ENCODE peak calls at places on chromosomes 6 and 20, in eight cellular contexts. One of them, this sample, is unnamed.

GRCh38 chr6:39772559-39773283 is 19.5 kb upstream of the DAAM2 start:
- DNase-seq in esophagus muscularis mucosa: peak
- DNase-seq in heart left ventricle: no peak
- DNase-seq in NB4: no peak
- DNase-seq in keratinocyte: no peak
- DNase-seq in prostate gland: peak
- DNase-seq in astrocyte of the spinal cord: no peak
- DNase-seq in breast epithelium: no peak
- DNase-seq in this sample: peak

GRCh38 chr6:46390153-46390876 is 100.9 kb downstream of the RCAN2 start:
- DNase-seq in esophagus muscularis mucosa: no peak
- DNase-seq in heart left ventricle: no peak
- DNase-seq in NB4: no peak
- DNase-seq in keratinocyte: no peak
- DNase-seq in prostate gland: no peak
- DNase-seq in astrocyte of the spinal cord: no peak
- DNase-seq in breast epithelium: no peak
- DNase-seq in this sample: no peak

GRCh38 chr6:114053791-114054190 is 82.8 kb upstream of the HDAC2 start:
- DNase-seq in esophagus muscularis mucosa: no peak
- DNase-seq in heart left ventricle: no peak
- DNase-seq in NB4: no peak
- DNase-seq in keratinocyte: no peak
- DNase-seq in prostate gland: no peak
- DNase-seq in astrocyte of the spinal cord: no peak
- DNase-seq in breast epithelium: no peak
- DNase-seq in this sample: no peak

GRCh38 chr6:43887340-43887858 is 117.4 kb downstream of the VEGFA start:
- DNase-seq in esophagus muscularis mucosa: no peak
- DNase-seq in heart left ventricle: no peak
- DNase-seq in NB4: peak
- DNase-seq in keratinocyte: no peak
- DNase-seq in prostate gland: no peak
- DNase-seq in astrocyte of the spinal cord: peak
- DNase-seq in breast epithelium: no peak
- DNase-seq in this sample: no peak

GRCh38 chr6:20182926-20183521 is 29.2 kb downstream of the MBOAT1 start:
- DNase-seq in esophagus muscularis mucosa: no peak
- DNase-seq in heart left ventricle: peak
- DNase-seq in NB4: no peak
- DNase-seq in keratinocyte: peak
- DNase-seq in prostate gland: peak
- DNase-seq in astrocyte of the spinal cord: peak
- DNase-seq in breast epithelium: peak
- DNase-seq in this sample: peak

GRCh38 chr6:42083530-42083929 is 33.2 kb downstream of the TAF8 start:
- DNase-seq in esophagus muscularis mucosa: no peak
- DNase-seq in heart left ventricle: no peak
- DNase-seq in NB4: no peak
- DNase-seq in keratinocyte: no peak
- DNase-seq in prostate gland: no peak
- DNase-seq in astrocyte of the spinal cord: no peak
- DNase-seq in breast epithelium: no peak
- DNase-seq in this sample: no peak

GRCh38 chr6:13796781-13797180 is 17.6 kb downstream of the MCUR1 start:
- DNase-seq in esophagus muscularis mucosa: no peak
- DNase-seq in heart left ventricle: no peak
- DNase-seq in NB4: no peak
- DNase-seq in keratinocyte: no peak
- DNase-seq in prostate gland: peak
- DNase-seq in astrocyte of the spinal cord: no peak
- DNase-seq in breast epithelium: no peak
- DNase-seq in this sample: peak

GRCh38 chr6:36118550-36119107 is 11.7 kb upstream of the MAPK13 start:
- DNase-seq in esophagus muscularis mucosa: peak
- DNase-seq in heart left ventricle: no peak
- DNase-seq in NB4: peak
- DNase-seq in keratinocyte: no peak
- DNase-seq in prostate gland: no peak
- DNase-seq in astrocyte of the spinal cord: no peak
- DNase-seq in breast epithelium: no peak
- DNase-seq in this sample: no peak

GRCh38 chr6:31882344-31882743 is 3.5 kb upstream of the SLC44A4 start:
- DNase-seq in esophagus muscularis mucosa: no peak
- DNase-seq in heart left ventricle: no peak
- DNase-seq in NB4: no peak
- DNase-seq in keratinocyte: no peak
- DNase-seq in prostate gland: no peak
- DNase-seq in astrocyte of the spinal cord: no peak
- DNase-seq in breast epithelium: no peak
- DNase-seq in this sample: no peak

GRCh38 chr6:42702200-42702599 is 20.2 kb downstream of the PRPH2 start:
- DNase-seq in esophagus muscularis mucosa: no peak
- DNase-seq in heart left ventricle: no peak
- DNase-seq in NB4: no peak
- DNase-seq in keratinocyte: peak
- DNase-seq in prostate gland: no peak
- DNase-seq in astrocyte of the spinal cord: no peak
- DNase-seq in breast epithelium: no peak
- DNase-seq in this sample: no peak

GRCh38 chr6:150894935-150895686 is 29.6 kb downstream of the MTHFD1L start:
- DNase-seq in esophagus muscularis mucosa: no peak
- DNase-seq in heart left ventricle: peak
- DNase-seq in NB4: no peak
- DNase-seq in keratinocyte: no peak
- DNase-seq in prostate gland: no peak
- DNase-seq in astrocyte of the spinal cord: peak
- DNase-seq in breast epithelium: no peak
- DNase-seq in this sample: no peak

GRCh38 chr6:128208078-128208477 is 307.2 kb upstream of the THEMIS start:
- DNase-seq in esophagus muscularis mucosa: no peak
- DNase-seq in heart left ventricle: no peak
- DNase-seq in NB4: no peak
- DNase-seq in keratinocyte: no peak
- DNase-seq in prostate gland: no peak
- DNase-seq in astrocyte of the spinal cord: peak
- DNase-seq in breast epithelium: no peak
- DNase-seq in this sample: no peak

GRCh38 chr6:128204621-128205020 is 303.8 kb upstream of the THEMIS start:
- DNase-seq in esophagus muscularis mucosa: no peak
- DNase-seq in heart left ventricle: no peak
- DNase-seq in NB4: no peak
- DNase-seq in keratinocyte: no peak
- DNase-seq in prostate gland: no peak
- DNase-seq in astrocyte of the spinal cord: peak
- DNase-seq in breast epithelium: no peak
- DNase-seq in this sample: no peak

GRCh38 chr6:128209771-128210170 is 308.9 kb upstream of the THEMIS start:
- DNase-seq in esophagus muscularis mucosa: no peak
- DNase-seq in heart left ventricle: no peak
- DNase-seq in NB4: no peak
- DNase-seq in keratinocyte: no peak
- DNase-seq in prostate gland: no peak
- DNase-seq in astrocyte of the spinal cord: peak
- DNase-seq in breast epithelium: no peak
- DNase-seq in this sample: no peak

GRCh38 chr6:128208851-128209580 is 308.2 kb upstream of the THEMIS start:
- DNase-seq in esophagus muscularis mucosa: no peak
- DNase-seq in heart left ventricle: no peak
- DNase-seq in NB4: no peak
- DNase-seq in keratinocyte: no peak
- DNase-seq in prostate gland: no peak
- DNase-seq in astrocyte of the spinal cord: peak
- DNase-seq in breast epithelium: no peak
- DNase-seq in this sample: no peak
- H3K4me3 ChIP-seq in esophagus muscularis mucosa: no peak
- H3K4me3 ChIP-seq in heart left ventricle: no peak
- H3K4me3 ChIP-seq in NB4: no peak
- H3K4me3 ChIP-seq in keratinocyte: no peak
- H3K4me3 ChIP-seq in prostate gland: no peak
- H3K4me3 ChIP-seq in astrocyte of the spinal cord: no peak
- H3K4me3 ChIP-seq in breast epithelium: no peak
- H3K4me3 ChIP-seq in this sample: no peak

GRCh38 chr6:70134542-70134941 is 168.3 kb downstream of the COL9A1 start:
- DNase-seq in esophagus muscularis mucosa: no peak
- DNase-seq in heart left ventricle: no peak
- DNase-seq in NB4: no peak
- DNase-seq in keratinocyte: no peak
- DNase-seq in prostate gland: no peak
- DNase-seq in astrocyte of the spinal cord: no peak
- DNase-seq in breast epithelium: no peak
- DNase-seq in this sample: no peak

GRCh38 chr6:70133246-70133645 is 169.6 kb downstream of the COL9A1 start:
- DNase-seq in esophagus muscularis mucosa: no peak
- DNase-seq in heart left ventricle: no peak
- DNase-seq in NB4: no peak
- DNase-seq in keratinocyte: no peak
- DNase-seq in prostate gland: no peak
- DNase-seq in astrocyte of the spinal cord: no peak
- DNase-seq in breast epithelium: no peak
- DNase-seq in this sample: no peak

GRCh38 chr6:70135219-70135769 is 167.6 kb downstream of the COL9A1 start:
- DNase-seq in esophagus muscularis mucosa: no peak
- DNase-seq in heart left ventricle: no peak
- DNase-seq in NB4: no peak
- DNase-seq in keratinocyte: no peak
- DNase-seq in prostate gland: no peak
- DNase-seq in astrocyte of the spinal cord: no peak
- DNase-seq in breast epithelium: no peak
- DNase-seq in this sample: no peak

GRCh38 chr6:70135783-70136182 is 167.1 kb downstream of the COL9A1 start:
- DNase-seq in esophagus muscularis mucosa: no peak
- DNase-seq in heart left ventricle: no peak
- DNase-seq in NB4: no peak
- DNase-seq in keratinocyte: no peak
- DNase-seq in prostate gland: no peak
- DNase-seq in astrocyte of the spinal cord: no peak
- DNase-seq in breast epithelium: no peak
- DNase-seq in this sample: no peak

DNA sequence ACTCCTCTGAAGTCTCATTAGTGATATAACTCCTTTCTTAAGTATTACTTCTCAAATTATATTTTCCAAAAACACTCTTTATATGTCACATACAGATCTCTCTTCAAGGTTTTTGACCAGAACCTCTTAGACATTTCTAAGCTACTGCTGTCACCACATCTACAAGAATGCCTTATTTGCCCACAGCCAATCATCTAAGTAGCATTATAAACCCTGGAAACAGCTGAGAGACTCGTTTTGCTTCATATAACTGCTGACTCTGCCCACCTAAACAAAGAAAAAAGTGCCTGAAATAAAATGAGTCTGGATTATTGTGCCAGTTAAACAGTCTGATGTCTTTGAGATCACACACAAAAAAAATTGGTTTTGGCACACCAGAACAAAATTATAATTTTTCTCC is 165.9 kb downstream of the COL9A1 start:
- DNase-seq in esophagus muscularis mucosa: no peak
- DNase-seq in heart left ventricle: no peak
- DNase-seq in NB4: no peak
- DNase-seq in keratinocyte: no peak
- DNase-seq in prostate gland: no peak
- DNase-seq in astrocyte of the spinal cord: no peak
- DNase-seq in breast epithelium: no peak
- DNase-seq in this sample: no peak
- TF ChIP-seq CTCF in esophagus muscularis mucosa: no peak
- TF ChIP-seq CTCF in heart left ventricle: no peak
- TF ChIP-seq CTCF in NB4: no peak
- TF ChIP-seq CTCF in keratinocyte: no peak
- TF ChIP-seq CTCF in prostate gland: no peak
- TF ChIP-seq CTCF in astrocyte of the spinal cord: no peak
- TF ChIP-seq CTCF in breast epithelium: no peak
- TF ChIP-seq CTCF in this sample: no peak

GRCh38 chr6:27238010-27238983 is 9.2 kb upstream of the PRSS16 start:
- DNase-seq in esophagus muscularis mucosa: no peak
- DNase-seq in heart left ventricle: no peak
- DNase-seq in NB4: no peak
- DNase-seq in keratinocyte: peak
- DNase-seq in prostate gland: no peak
- DNase-seq in astrocyte of the spinal cord: no peak
- DNase-seq in breast epithelium: no peak
- DNase-seq in this sample: no peak

GRCh38 chr6:27239258-27239657 is 8.2 kb upstream of the PRSS16 start:
- DNase-seq in esophagus muscularis mucosa: no peak
- DNase-seq in heart left ventricle: no peak
- DNase-seq in NB4: no peak
- DNase-seq in keratinocyte: no peak
- DNase-seq in prostate gland: no peak
- DNase-seq in astrocyte of the spinal cord: no peak
- DNase-seq in breast epithelium: no peak
- DNase-seq in this sample: no peak

GRCh38 chr6:27230758-27231111 is 16.8 kb upstream of the PRSS16 start:
- DNase-seq in esophagus muscularis mucosa: no peak
- DNase-seq in heart left ventricle: no peak
- DNase-seq in NB4: no peak
- DNase-seq in keratinocyte: no peak
- DNase-seq in prostate gland: no peak
- DNase-seq in astrocyte of the spinal cord: no peak
- DNase-seq in breast epithelium: no peak
- DNase-seq in this sample: no peak

GRCh38 chr6:27237089-27237723 is 10.3 kb upstream of the PRSS16 start:
- DNase-seq in esophagus muscularis mucosa: no peak
- DNase-seq in heart left ventricle: no peak
- DNase-seq in NB4: peak
- DNase-seq in keratinocyte: peak
- DNase-seq in prostate gland: no peak
- DNase-seq in astrocyte of the spinal cord: peak
- DNase-seq in breast epithelium: no peak
- DNase-seq in this sample: no peak

GRCh38 chr6:27234576-27234975 is 12.9 kb upstream of the PRSS16 start:
- DNase-seq in esophagus muscularis mucosa: no peak
- DNase-seq in heart left ventricle: no peak
- DNase-seq in NB4: no peak
- DNase-seq in keratinocyte: no peak
- DNase-seq in prostate gland: no peak
- DNase-seq in astrocyte of the spinal cord: no peak
- DNase-seq in breast epithelium: no peak
- DNase-seq in this sample: no peak
- H3K4me3 ChIP-seq in esophagus muscularis mucosa: no peak
- H3K4me3 ChIP-seq in heart left ventricle: no peak
- H3K4me3 ChIP-seq in NB4: peak
- H3K4me3 ChIP-seq in keratinocyte: peak
- H3K4me3 ChIP-seq in prostate gland: no peak
- H3K4me3 ChIP-seq in astrocyte of the spinal cord: no peak
- H3K4me3 ChIP-seq in breast epithelium: no peak
- H3K4me3 ChIP-seq in this sample: peak

DNA sequence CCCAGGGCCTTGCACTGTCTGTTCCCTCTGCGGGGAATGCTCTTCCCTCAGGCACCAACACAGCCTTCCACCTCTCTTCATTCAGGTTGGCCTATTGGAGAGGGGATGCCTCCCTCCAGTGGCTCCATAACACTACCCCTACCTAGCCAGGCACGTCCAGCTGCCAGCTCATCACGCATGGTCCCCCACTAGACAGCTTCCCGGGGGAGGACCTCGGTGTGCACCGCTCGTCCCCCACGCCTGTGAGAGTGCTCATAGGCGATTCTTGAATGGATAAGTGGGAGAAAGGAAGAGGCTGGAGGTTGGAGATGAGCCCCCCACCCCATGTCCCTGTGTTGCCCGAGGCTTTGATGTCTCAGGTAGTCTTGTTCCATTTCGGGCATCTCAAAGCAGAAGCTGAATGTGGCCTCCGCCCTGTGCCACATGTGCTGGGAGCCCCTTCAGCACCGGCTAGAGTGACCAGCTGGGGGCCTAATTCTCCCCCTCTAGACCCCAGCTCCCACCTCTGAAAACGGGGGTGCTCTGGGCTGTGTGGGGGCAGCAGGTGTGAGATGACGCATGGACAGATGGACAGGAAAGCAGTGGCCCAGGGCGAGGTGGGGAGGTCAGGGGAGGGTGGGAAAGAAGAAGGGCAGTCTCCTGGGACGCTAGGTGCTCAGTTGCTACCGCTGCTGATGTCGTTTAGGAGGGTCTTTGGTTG is 333.0 kb downstream of the TAF4 start:
- DNase-seq in esophagus muscularis mucosa: no peak
- DNase-seq in heart left ventricle: no peak
- DNase-seq in NB4: no peak
- DNase-seq in keratinocyte: no peak
- DNase-seq in prostate gland: no peak
- DNase-seq in astrocyte of the spinal cord: no peak
- DNase-seq in breast epithelium: no peak
- DNase-seq in this sample: no peak
- TF ChIP-seq CTCF in esophagus muscularis mucosa: no peak
- TF ChIP-seq CTCF in heart left ventricle: no peak
- TF ChIP-seq CTCF in NB4: no peak
- TF ChIP-seq CTCF in keratinocyte: no peak
- TF ChIP-seq CTCF in prostate gland: no peak
- TF ChIP-seq CTCF in astrocyte of the spinal cord: no peak
- TF ChIP-seq CTCF in breast epithelium: no peak
- TF ChIP-seq CTCF in this sample: no peak

This sample was measured in LNCaP clone FGC.